ENCODE peak calls at places on chromosome 4, in six cellular contexts. H is activated T-helper 1 cell treated with anti-CD3 and anti-CD28 coated beads, Interleukin-2, amount 50 U/mL, for 16 hours; C is fibroblast of gingiva; P is central memory CD4-positive, alpha-beta T cell; O is neural progenitor cell; J is ureter. Y is an unnamed sample.

GRCh38 chr4:176376032-176376614 is 56.4 kb downstream of the SPCS3 start:
- DNase-seq in H (no peak), C (peak; percentile 17), P (no peak), O (peak; percentile 41), J (no peak), Y (no peak)

GRCh38 chr4:175935016-175935661 is 123.1 kb upstream of the GPM6A start:
- DNase-seq in H (no peak), C (no peak), P (no peak), O (no peak), J (no peak), Y (no peak)

GRCh38 chr4:113561758-113562157 is 199.8 kb downstream of the CAMK2D start:
- DNase-seq in H (no peak), C (no peak), P (no peak), O (no peak), J (no peak), Y (no peak)

GRCh38 chr4:152264106-152264505 is 271.8 kb downstream of the FBXW7 start:
- DNase-seq in H (no peak), C (no peak), P (no peak), O (no peak), J (no peak), Y (no peak)

GRCh38 chr4:4859799-4860380 is 425 bp downstream of the MSX1 start:
- DNase-seq in H (no peak), C (no peak), P (no peak), O (peak; percentile 43), J (no peak), Y (no peak)

GRCh38 chr4:85402371-85402770 is 72.6 kb upstream of the ARHGAP24 start:
- DNase-seq in H (no peak), C (peak; percentile 81), P (no peak), O (no peak), J (no peak), Y (no peak)

GRCh38 chr4:119110121-119110520 is 25.5 kb upstream of the MYOZ2 start:
- DNase-seq in H (no peak), C (no peak), P (no peak), O (no peak), J (no peak), Y (no peak)

GRCh38 chr4:101258782-101259353 is 88.5 kb downstream of the PPP3CA start:
- DNase-seq in H (no peak), C (no peak), P (no peak), O (no peak), J (no peak), Y (no peak)

GRCh38 chr4:24659241-24659961 is 75.0 kb upstream of the DHX15 start:
- DNase-seq in H (no peak), C (peak; percentile 39), P (no peak), O (no peak), J (no peak), Y (no peak)

GRCh38 chr4:1610791-1611500 is 73.2 kb downstream of the FAM53A start:
- DNase-seq in H (no peak), C (no peak), P (no peak), O (no peak), J (no peak), Y (no peak)

GRCh38 chr4:4461850-4462249 is 74.9 kb downstream of the NSG1 start:
- DNase-seq in H (peak; percentile 38), C (no peak), P (peak; percentile 86), O (no peak), J (peak; percentile 60), Y (no peak)

GRCh38 chr4:121376097-121376496 is 4.7 kb downstream of the QRFPR start:
- DNase-seq in H (no peak), C (no peak), P (no peak), O (no peak), J (no peak), Y (no peak)

GRCh38 chr4:153450545-153450917 is 15.6 kb upstream of the TMEM131L start:
- DNase-seq in H (no peak), C (no peak), P (no peak), O (no peak), J (no peak), Y (no peak)

GRCh38 chr4:72006576-72006975 is 25.2 kb upstream of the NPFFR2 start:
- DNase-seq in H (no peak), C (no peak), P (no peak), O (no peak), J (no peak), Y (no peak)

GRCh38 chr4:74757136-74757535 is 37.2 kb downstream of the BTC start:
- DNase-seq in H (no peak), C (no peak), P (no peak), O (no peak), J (no peak), Y (no peak)

GRCh38 chr4:80471701-80472100 is 136.2 kb downstream of the CFAP299 start:
- DNase-seq in H (no peak), C (no peak), P (no peak), O (peak; percentile 32), J (no peak), Y (peak; percentile 19)

GRCh38 chr4:1508161-1509160 is 102.2 kb upstream of the NKX1-1 start:
- DNase-seq in H (no peak), C (no peak), P (no peak), O (no peak), J (no peak), Y (no peak)

GRCh38 chr4:924107-925096 is 7.7 kb downstream of the GAK start:
- DNase-seq in H (no peak), C (no peak), P (no peak), O (no peak), J (no peak), Y (no peak)

GRCh38 chr4:168605411-168605810 is 108.6 kb downstream of the PALLD start:
- DNase-seq in H (no peak), C (peak; percentile 43), P (no peak), O (peak; percentile 33), J (no peak), Y (no peak)

GRCh38 chr4:51942108-51942832 is 77.9 kb downstream of the LRRC66 start:
- DNase-seq in H (no peak), C (no peak), P (no peak), O (no peak), J (no peak), Y (no peak)

GRCh38 chr4:121339307-121339706 is 41.5 kb downstream of the QRFPR start:
- DNase-seq in H (no peak), C (no peak), P (no peak), O (no peak), J (no peak), Y (no peak)

GRCh38 chr4:151408630-151409469 is at the start of gene FHIP1A:
- DNase-seq in H (peak; percentile 70), C (peak; percentile 44), P (peak; percentile 87), O (peak; percentile 95), J (peak; percentile 89), Y (peak; percentile 87)

GRCh38 chr4:7388627-7389026 is 46.1 kb downstream of the PSAPL1 start:
- DNase-seq in H (no peak), C (no peak), P (no peak), O (no peak), J (no peak), Y (no peak)

GRCh38 chr4:42673084-42673429 is 16.2 kb upstream of the ATP8A1 start:
- DNase-seq in H (no peak), C (no peak), P (no peak), O (no peak), J (no peak), Y (no peak)

GRCh38 chr4:124804584-124804983 is 92.1 kb upstream of the ANKRD50 start:
- DNase-seq in H (no peak), C (peak; percentile 8), P (no peak), O (no peak), J (no peak), Y (no peak)

GRCh38 chr4:38452009-38452408 is 212.0 kb upstream of the KLF3 start:
- DNase-seq in H (no peak), C (no peak), P (no peak), O (no peak), J (no peak), Y (no peak)

GRCh38 chr4:24105183-24106039 is 215.6 kb upstream of the PPARGC1A start:
- DNase-seq in H (no peak), C (peak; percentile 97), P (no peak), O (no peak), J (no peak), Y (peak; percentile 20)

GRCh38 chr4:78960926-78961325 is 21.7 kb upstream of the PAQR3 start:
- DNase-seq in H (no peak), C (no peak), P (no peak), O (no peak), J (no peak), Y (peak; percentile 40)

GRCh38 chr4:25862411-25863346 is at the start of gene SEL1L3:
- DNase-seq in H (no peak), C (no peak), P (peak; percentile 36), O (peak; percentile 75), J (no peak), Y (peak; percentile 20)

GRCh38 chr4:150960079-150960478 is 55.0 kb downstream of the LRBA start:
- DNase-seq in H (no peak), C (peak; percentile 32), P (no peak), O (peak; percentile 19), J (no peak), Y (no peak)

GRCh38 chr4:105978684-105979296 is 83.5 kb downstream of the NPNT start:
- DNase-seq in H (no peak), C (peak; percentile 86), P (no peak), O (no peak), J (no peak), Y (no peak)

GRCh38 chr4:13329963-13330362 is 154.2 kb downstream of the RAB28 start:
- DNase-seq in H (no peak), C (peak; percentile 54), P (no peak), O (no peak), J (no peak), Y (no peak)